ENCODE peak calls at places on chromosomes 12 and 14, in four cellular contexts. R is Peyer's patch, T is BJ, V is AG04450. X is an unnamed sample.

GRCh38 chr12:32051511-32052299 is 54.9 kb upstream of the BICD1 start:
- DNase-seq in R (no peak), T (peak; percentile 87), V (peak; percentile 60), X (no peak)

GRCh38 chr14:23379331-23380196 is 2.7 kb downstream of the CMTM5 start:
- DNase-seq in R (peak; percentile 77), T (no peak), V (no peak), X (peak; percentile 66)

GRCh38 chr12:10215451-10215850 is 2.8 kb downstream of the GABARAPL1 start:
- DNase-seq in R (no peak), T (no peak), V (no peak), X (no peak)

GRCh38 chr12:61452076-61452475 is 808.1 kb upstream of the USP15 start:
- DNase-seq in R (no peak), T (no peak), V (no peak), X (no peak)

GRCh38 chr12:68400231-68400829 is 68.2 kb upstream of the MDM1 start:
- DNase-seq in R (no peak), T (no peak), V (no peak), X (no peak)

GRCh38 chr12:84888861-84889260 is 23.7 kb downstream of the SLC6A15 start:
- DNase-seq in R (no peak), T (no peak), V (no peak), X (no peak)

GRCh38 chr12:74527491-74527890 is 10.1 kb upstream of the ATXN7L3B start:
- DNase-seq in R (no peak), T (no peak), V (no peak), X (no peak)

GRCh38 chr14:90969493-90970166 is 90.8 kb downstream of the RPS6KA5 start:
- DNase-seq in R (no peak), T (no peak), V (no peak), X (no peak)

GRCh38 chr12:124609041-124609984 is 41.9 kb upstream of the NCOR2 start:
- DNase-seq in R (peak; percentile 97), T (no peak), V (no peak), X (peak; percentile 90)

GRCh38 chr14:89304972-89305703 is 111.9 kb downstream of the FOXN3 start:
- DNase-seq in R (peak; percentile 61), T (no peak), V (peak; percentile 16), X (no peak)

GRCh38 chr14:33777651-33778050 is 173.2 kb downstream of the EGLN3 start:
- DNase-seq in R (no peak), T (no peak), V (no peak), X (no peak)

GRCh38 chr14:69056389-69056788 is 77.3 kb upstream of the ACTN1 start:
- DNase-seq in R (no peak), T (no peak), V (no peak), X (no peak)

GRCh38 chr14:67943947-67944346 is 124.4 kb downstream of the RAD51B start:
- DNase-seq in R (peak; percentile 83), T (no peak), V (peak; percentile 65), X (no peak)

GRCh38 chr14:35285991-35286564 is 6.1 kb upstream of the PSMA6 start:
- DNase-seq in R (no peak), T (no peak), V (no peak), X (no peak)

GRCh38 chr14:92456215-92457017 is 57.2 kb upstream of the RIN3 start:
- DNase-seq in R (peak; percentile 62), T (no peak), V (peak; percentile 54), X (no peak)

GRCh38 chr14:61250063-61250462 is 31.1 kb downstream of the TMEM30B start:
- DNase-seq in R (no peak), T (no peak), V (no peak), X (no peak)

GRCh38 chr12:70692681-70693288 is 55.6 kb upstream of the PTPRB start:
- DNase-seq in R (no peak), T (no peak), V (no peak), X (no peak)

GRCh38 chr12:105272814-105273416 is 36.9 kb upstream of the APPL2 start:
- DNase-seq in R (no peak), T (no peak), V (no peak), X (no peak)

GRCh38 chr12:109753054-109753401 is 39.4 kb downstream of the FAM222A start:
- DNase-seq in R (peak; percentile 17), T (no peak), V (no peak), X (no peak)

GRCh38 chr14:20343855-20344205 is 395 bp downstream of the PARP2 start:
- DNase-seq in R (no peak), T (no peak), V (no peak), X (no peak)

GRCh38 chr14:28765169-28765906 is 1.2 kb upstream of the FOXG1 start:
- DNase-seq in R (no peak), T (no peak), V (no peak), X (no peak)

GRCh38 chr14:102202944-102203343 is 63.2 kb downstream of the WDR20 start:
- DNase-seq in R (no peak), T (no peak), V (no peak), X (no peak)

GRCh38 chr12:104446646-104447415 is 9.9 kb upstream of the CHST11 start:
- DNase-seq in R (no peak), T (no peak), V (no peak), X (no peak)

GRCh38 chr12:21438643-21439042 is 1.2 kb downstream of the PYROXD1 start:
- DNase-seq in R (no peak), T (no peak), V (no peak), X (no peak)

GRCh38 chr12:96193725-96194571 is at the start of gene ELK3:
- DNase-seq in R (peak; percentile 89), T (no peak), V (no peak), X (peak; percentile 57)

GRCh38 chr12:64665506-64665905 is 55.2 kb downstream of the RASSF3 start:
- DNase-seq in R (peak; percentile 62), T (no peak), V (no peak), X (no peak)

GRCh38 chr12:29088611-29089219 is 60.4 kb upstream of the FAR2 start:
- DNase-seq in R (no peak), T (no peak), V (no peak), X (no peak)

GRCh38 chr12:26810330-26810729 is 22.7 kb downstream of the ITPR2 start:
- DNase-seq in R (no peak), T (no peak), V (no peak), X (no peak)

GRCh38 chr12:112837629-112838191 is 46.2 kb downstream of the RPH3A start:
- DNase-seq in R (no peak), T (no peak), V (no peak), X (no peak)

GRCh38 chr12:112841240-112841639 is 49.7 kb downstream of the RPH3A start:
- DNase-seq in R (no peak), T (no peak), V (no peak), X (no peak)

GRCh38 chr12:112839386-112839972 is 47.9 kb downstream of the RPH3A start:
- DNase-seq in R (no peak), T (no peak), V (no peak), X (no peak)

GRCh38 chr12:112836736-112837628 is 45.4 kb downstream of the RPH3A start:
- DNase-seq in R (no peak), T (no peak), V (no peak), X (no peak)

DNA sequence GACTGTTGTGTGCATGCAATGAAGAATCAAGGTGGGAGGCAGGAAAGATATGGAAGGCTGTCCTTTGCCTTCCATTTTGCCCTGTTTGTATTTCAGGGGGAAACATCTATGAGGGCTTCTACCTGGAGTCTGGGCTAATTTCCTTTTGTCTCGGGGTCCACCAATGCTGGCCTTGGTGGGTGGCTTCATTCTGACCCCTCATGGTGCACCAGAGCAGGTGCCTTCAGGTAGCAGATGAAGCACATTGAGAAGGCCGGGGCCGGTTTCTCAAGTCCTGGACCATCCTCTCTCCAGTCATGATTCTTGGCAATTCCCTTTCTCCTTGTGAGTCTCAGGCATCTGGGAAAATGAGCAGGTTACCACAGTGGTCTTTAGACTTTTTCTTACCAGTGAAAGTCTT is 47.2 kb downstream of the RPH3A start:
- DNase-seq in R (no peak), T (no peak), V (no peak), X (no peak)
- H3K27me3 ChIP-seq in R (no peaks in the 10 kb centered on the region), T (no peaks in the 10 kb centered on the region), V (no peaks in the 10 kb centered on the region), X (peaks cover 22% of the 10 kb centered on the region)

DNA sequence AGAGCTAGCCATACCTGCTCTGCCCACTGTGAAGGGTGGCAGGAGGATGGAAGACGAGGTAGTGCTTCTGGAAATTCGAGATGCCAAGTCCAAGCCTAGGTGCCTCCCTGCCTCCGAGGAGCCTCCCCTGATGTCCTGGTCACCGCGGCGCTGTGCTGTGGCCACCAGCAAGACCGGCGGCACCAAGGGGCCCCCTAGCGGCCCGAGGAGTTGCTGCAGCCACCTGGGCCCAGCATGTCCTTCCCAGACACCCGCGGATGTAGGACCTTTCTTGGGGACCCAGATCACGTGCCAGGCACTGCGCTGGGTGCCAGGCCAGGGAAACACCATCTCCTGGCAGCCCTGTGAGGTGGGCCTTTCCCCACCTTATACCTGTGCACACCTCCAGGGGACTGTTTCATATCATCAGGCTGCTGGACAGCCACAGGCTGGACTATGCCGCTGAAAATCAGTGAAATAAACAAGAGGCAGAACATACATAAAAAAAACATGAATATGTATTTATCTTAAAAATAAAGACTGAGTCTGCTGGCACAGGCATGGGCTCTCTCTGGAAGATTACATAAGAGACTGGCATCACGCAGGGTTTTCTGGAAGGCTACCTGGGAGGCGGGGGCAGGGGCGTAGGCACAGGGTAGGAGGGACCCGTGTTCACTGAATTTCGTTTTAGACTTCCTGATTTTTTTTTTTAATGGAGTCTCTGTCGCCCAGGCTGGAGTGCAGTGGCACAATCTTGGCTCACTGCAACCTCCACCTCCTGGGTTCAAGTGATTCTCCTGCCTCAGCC is 15.9 kb upstream of the HHIPL1 start:
- DNase-seq in R (peak; percentile 87), T (no peak), V (peak; percentile 18), X (peak; percentile 46)
- H3K27me3 ChIP-seq in R (no peaks in the 10 kb centered on the region), T (no peaks in the 10 kb centered on the region), V (peaks cover 4% of the 10 kb centered on the region), X (no peaks in the 10 kb centered on the region)

DNA sequence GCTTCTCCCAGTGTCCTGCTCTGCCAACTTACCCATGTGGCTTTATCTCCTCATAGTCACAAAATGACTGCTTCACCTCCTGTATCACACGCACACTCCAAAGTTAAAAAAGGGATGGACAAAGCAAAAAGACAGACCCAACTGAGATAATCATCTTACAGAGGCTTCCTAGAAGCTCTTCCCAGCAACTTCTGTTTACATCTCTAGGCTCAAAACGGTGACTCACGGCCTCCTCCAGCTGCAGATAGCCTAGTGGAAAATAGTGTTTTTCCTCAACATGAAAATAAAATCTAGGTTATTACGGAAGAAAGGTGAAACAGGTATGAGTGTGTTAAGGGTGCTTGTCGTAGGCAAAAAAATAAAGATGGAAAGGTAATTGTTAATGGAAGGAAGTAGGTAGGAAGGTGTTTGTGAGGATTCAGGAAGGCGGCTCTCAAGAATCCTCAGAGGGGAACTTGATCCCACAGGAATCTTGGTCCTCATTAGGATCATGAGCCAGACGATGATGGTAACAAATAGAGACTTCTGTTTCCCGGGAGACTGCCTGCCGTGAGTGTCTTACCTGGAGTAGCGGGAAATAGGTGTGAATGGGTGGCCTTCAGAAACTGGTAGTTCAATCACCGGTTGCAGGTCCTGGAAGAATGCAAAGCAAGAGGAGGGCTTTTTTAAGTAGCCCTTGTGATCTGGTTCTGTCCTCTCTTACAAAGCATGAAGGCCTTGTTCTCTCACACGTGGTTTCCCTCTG is 487.5 kb upstream of the TMEM132C start:
- DNase-seq in R (no peak), T (no peak), V (no peak), X (no peak)
- H3K27me3 ChIP-seq in R (no peaks in the 10 kb centered on the region), T (no peaks in the 10 kb centered on the region), V (no peaks in the 10 kb centered on the region), X (no peaks in the 10 kb centered on the region)

DNA sequence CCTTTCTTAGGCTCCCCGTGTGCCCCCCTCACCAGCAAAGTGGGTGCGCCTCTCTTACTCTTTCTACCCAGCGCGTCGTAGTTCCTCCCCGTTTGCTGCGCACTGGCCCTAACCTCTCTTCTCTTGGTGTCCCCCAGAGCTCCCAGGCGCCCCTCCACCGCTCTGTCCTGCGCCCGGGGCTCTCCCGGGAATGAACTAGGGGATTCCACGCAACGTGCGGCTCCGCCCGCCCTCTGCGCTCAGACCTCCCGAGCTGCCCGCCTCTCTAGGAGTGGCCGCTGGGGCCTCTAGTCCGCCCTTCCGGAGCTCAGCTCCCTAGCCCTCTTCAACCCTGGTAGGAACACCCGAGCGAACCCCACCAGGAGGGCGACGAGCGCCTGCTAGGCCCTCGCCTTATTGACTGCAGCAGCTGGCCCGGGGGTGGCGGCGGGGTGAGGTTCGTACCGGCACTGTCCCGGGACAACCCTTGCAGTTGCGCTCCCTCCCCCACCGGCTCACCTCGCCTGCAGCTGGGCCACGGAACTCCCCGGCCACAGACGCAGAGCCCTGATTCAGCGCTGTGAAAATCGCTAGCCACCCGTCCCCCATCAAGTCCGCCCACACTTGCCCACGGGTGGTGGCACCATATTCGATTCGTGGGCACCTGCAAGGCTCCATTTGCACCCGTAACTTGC is 1.3 kb downstream of the TMEM233 start:
- DNase-seq in R (no peak), T (no peak), V (no peak), X (no peak)
- H3K27me3 ChIP-seq in R (no peaks in the 10 kb centered on the region), T (no peaks in the 10 kb centered on the region), V (peaks cover 13% of the 10 kb centered on the region), X (peaks cover 67% of the 10 kb centered on the region)